ENCODE peak calls at places on chromosome 18, in eight cellular contexts. E, W, T, C, K, R, G and O are unnamed samples.

GRCh38 chr18:49028801-49029506 is 78.2 kb upstream of the SMAD7 start:
- DNase-seq in E (no peak), W (no peak), T (no peak), C (no peak), K (no peak), R (no peak), G (no peak), O (no peak)

GRCh38 chr18:63970803-63971191 is 916 bp downstream of the SERPINB8 start:
- DNase-seq in E (peak), W (no peak), T (no peak), C (no peak), K (no peak), R (no peak), G (peak), O (no peak)

GRCh38 chr18:48109961-48110493 is 179.6 kb upstream of the SMAD2 start:
- DNase-seq in E (no peak), W (no peak), T (no peak), C (no peak), K (no peak), R (no peak), G (no peak), O (no peak)

GRCh38 chr18:25834061-25834460 is 256.4 kb downstream of the SS18 start:
- DNase-seq in E (no peak), W (no peak), T (no peak), C (no peak), K (no peak), R (no peak), G (no peak), O (no peak)

GRCh38 chr18:69490813-69491212 is 90.1 kb downstream of the DOK6 start:
- DNase-seq in E (no peak), W (no peak), T (no peak), C (no peak), K (no peak), R (no peak), G (no peak), O (no peak)

GRCh38 chr18:49858309-49859005 is 45.1 kb upstream of the ACAA2 start:
- DNase-seq in E (peak), W (peak), T (peak), C (no peak), K (peak), R (peak), G (peak), O (peak)

GRCh38 chr18:31039426-31039825 is 3.1 kb downstream of the DSC3 start:
- DNase-seq in E (no peak), W (no peak), T (no peak), C (no peak), K (no peak), R (no peak), G (no peak), O (no peak)

GRCh38 chr18:43486462-43486861 is 209.2 kb upstream of the SYT4 start:
- DNase-seq in E (peak), W (no peak), T (no peak), C (no peak), K (peak), R (peak), G (no peak), O (no peak)

GRCh38 chr18:79388043-79388442 is 7.7 kb upstream of the NFATC1 start:
- DNase-seq in E (no peak), W (no peak), T (peak), C (no peak), K (no peak), R (no peak), G (peak), O (no peak)

GRCh38 chr18:28485210-28485801 is 308.4 kb upstream of the CDH2 start:
- DNase-seq in E (no peak), W (no peak), T (no peak), C (no peak), K (no peak), R (no peak), G (no peak), O (no peak)

GRCh38 chr18:36942264-36942663 is 113.3 kb downstream of the KIAA1328 start:
- DNase-seq in E (peak), W (no peak), T (no peak), C (no peak), K (no peak), R (peak), G (no peak), O (no peak)

GRCh38 chr18:41745166-41746049 is 209.6 kb upstream of the PIK3C3 start:
- DNase-seq in E (peak), W (no peak), T (no peak), C (no peak), K (peak), R (peak), G (no peak), O (no peak)

GRCh38 chr18:36340232-36340631 is 42.7 kb downstream of the FHOD3 start:
- DNase-seq in E (no peak), W (no peak), T (no peak), C (no peak), K (no peak), R (no peak), G (no peak), O (no peak)

GRCh38 chr18:58023108-58023507 is 20.9 kb upstream of the NEDD4L start:
- DNase-seq in E (no peak), W (no peak), T (no peak), C (no peak), K (no peak), R (no peak), G (no peak), O (no peak)

GRCh38 chr18:79798346-79798998 is 734 bp downstream of the KCNG2 start:
- DNase-seq in E (no peak), W (no peak), T (no peak), C (no peak), K (no peak), R (no peak), G (peak), O (no peak)

GRCh38 chr18:45107425-45107824 is 426.7 kb downstream of the SETBP1 start:
- DNase-seq in E (no peak), W (no peak), T (no peak), C (no peak), K (no peak), R (no peak), G (no peak), O (no peak)

GRCh38 chr18:5393779-5394178 is 98.3 kb upstream of the ZBTB14 start:
- DNase-seq in E (no peak), W (no peak), T (no peak), C (no peak), K (no peak), R (no peak), G (no peak), O (no peak)

GRCh38 chr18:34595673-34596072 is 114.4 kb upstream of the DTNA start:
- DNase-seq in E (no peak), W (no peak), T (peak), C (no peak), K (no peak), R (peak), G (no peak), O (no peak)

GRCh38 chr18:73150199-73150598 is 282.4 kb upstream of the NETO1 start:
- DNase-seq in E (no peak), W (no peak), T (no peak), C (no peak), K (no peak), R (no peak), G (no peak), O (no peak)

GRCh38 chr18:44309185-44309584 is 371.5 kb upstream of the SETBP1 start:
- DNase-seq in E (no peak), W (no peak), T (no peak), C (no peak), K (no peak), R (no peak), G (no peak), O (no peak)

GRCh38 chr18:36526611-36527010 is 229.1 kb downstream of the FHOD3 start:
- DNase-seq in E (no peak), W (no peak), T (no peak), C (no peak), K (no peak), R (no peak), G (no peak), O (no peak)

GRCh38 chr18:33944493-33944892 is 280.2 kb downstream of the NOL4 start:
- DNase-seq in E (no peak), W (no peak), T (no peak), C (no peak), K (no peak), R (no peak), G (no peak), O (no peak)

GRCh38 chr18:44852818-44853217 is 172.1 kb downstream of the SETBP1 start:
- DNase-seq in E (peak), W (no peak), T (peak), C (no peak), K (peak), R (no peak), G (no peak), O (no peak)

GRCh38 chr18:46320928-46321855 is 217.0 kb downstream of the HAUS1 start:
- DNase-seq in E (no peak), W (no peak), T (no peak), C (no peak), K (no peak), R (no peak), G (no peak), O (no peak)

GRCh38 chr18:269480-270090 is 1.7 kb upstream of the THOC1 start:
- DNase-seq in E (no peak), W (no peak), T (no peak), C (no peak), K (no peak), R (no peak), G (no peak), O (no peak)

GRCh38 chr18:267380-267687 is 513 bp downstream of the THOC1 start:
- DNase-seq in E (peak), W (no peak), T (no peak), C (no peak), K (peak), R (peak), G (no peak), O (no peak)

GRCh38 chr18:273525-273924 is 5.7 kb upstream of the THOC1 start:
- DNase-seq in E (no peak), W (no peak), T (no peak), C (no peak), K (no peak), R (no peak), G (no peak), O (no peak)

GRCh38 chr18:272650-273049 is 4.8 kb upstream of the THOC1 start:
- DNase-seq in E (no peak), W (no peak), T (no peak), C (no peak), K (no peak), R (no peak), G (no peak), O (no peak)

DNA sequence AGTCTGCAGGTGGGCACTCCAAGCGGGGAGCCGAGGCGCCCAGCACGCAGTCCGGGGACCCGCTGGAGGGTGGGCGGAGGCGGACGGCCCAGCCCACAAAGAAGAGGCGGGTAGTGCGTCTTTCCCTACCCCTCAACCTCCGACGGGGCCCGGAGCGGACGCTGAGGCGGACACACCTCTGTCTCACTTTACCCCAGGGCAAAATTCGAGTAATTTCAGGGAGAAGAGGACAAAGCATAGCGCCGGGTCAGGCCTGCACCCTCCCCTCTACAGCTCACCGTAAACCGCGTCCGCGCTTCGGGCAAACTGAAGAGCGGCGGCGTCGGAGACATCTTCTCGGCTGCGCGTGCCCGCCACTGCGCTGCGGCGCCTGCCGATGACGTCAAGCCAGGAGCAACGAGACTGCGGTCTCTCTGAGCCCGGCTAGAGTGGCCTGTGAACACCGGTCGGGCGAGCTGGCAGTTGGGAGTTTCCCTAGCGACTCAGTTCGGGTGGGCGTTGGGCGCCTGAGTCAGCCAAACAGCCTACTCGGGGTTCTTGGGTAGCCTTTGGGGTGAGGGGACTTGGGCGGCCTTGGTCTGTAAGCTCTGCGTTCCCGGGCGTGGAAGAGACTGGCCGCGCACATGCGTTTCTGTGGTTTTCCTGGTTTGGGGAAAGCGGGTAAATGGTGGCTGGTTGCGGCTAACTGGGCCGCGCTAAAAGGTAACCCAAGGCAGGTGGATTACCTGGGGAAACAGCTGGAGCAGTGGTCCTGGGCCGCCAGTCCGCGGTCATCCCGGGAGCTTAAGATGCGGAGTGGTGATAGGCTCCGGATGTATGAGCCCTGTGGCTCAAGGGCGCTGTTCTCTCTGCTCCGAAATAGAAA is at the start of gene THOC1:
- DNase-seq in E (peak), W (peak), T (peak), C (peak), K (peak), R (peak), G (peak), O (peak)
- TF ChIP-seq CTCF in E (no peak), W (no peak), T (no peak), C (no peak), K (no peak), R (no peak), G (no peak), O (no peak)

GRCh38 chr18:62324917-62325805 is at the start of gene TNFRSF11A:
- DNase-seq in E (peak), W (peak), T (no peak), C (no peak), K (peak), R (peak), G (no peak), O (no peak)
- TF ChIP-seq CTCF in E (peak), W (peak), T (no peak), C (no peak), K (no peak), R (peak), G (no peak), O (no peak)

GRCh38 chr18:10787293-10787901 is 261.6 kb downstream of the NAPG start:
- DNase-seq in E (peak), W (peak), T (no peak), C (peak), K (peak), R (peak), G (peak), O (peak)
- TF ChIP-seq CTCF in E (peak), W (peak), T (no peak), C (peak), K (peak), R (peak), G (peak), O (no peak)

DNA sequence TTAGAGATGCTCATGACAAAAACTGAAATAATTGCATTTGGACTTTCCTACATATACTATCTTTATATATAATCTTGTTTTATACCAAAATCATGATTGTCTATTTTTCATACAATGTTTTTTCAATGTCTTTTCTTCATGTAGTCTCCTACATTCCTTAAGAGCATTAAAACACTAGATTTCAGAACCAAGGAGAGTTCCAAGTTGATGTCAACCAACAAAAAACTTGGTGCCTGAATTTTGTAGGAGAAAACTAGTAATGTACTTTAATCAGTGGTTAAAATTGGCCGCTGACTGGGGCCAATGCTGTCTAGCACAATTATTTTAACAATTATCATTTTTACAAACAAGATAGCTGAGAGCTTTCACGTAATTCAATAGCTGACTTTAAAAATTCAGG is 678.8 kb downstream of the DCC start:
- DNase-seq in E (peak), W (no peak), T (no peak), C (no peak), K (no peak), R (no peak), G (no peak), O (no peak)
- TF ChIP-seq CTCF in E (no peak), W (no peak), T (no peak), C (no peak), K (no peak), R (no peak), G (no peak), O (no peak)

DNA sequence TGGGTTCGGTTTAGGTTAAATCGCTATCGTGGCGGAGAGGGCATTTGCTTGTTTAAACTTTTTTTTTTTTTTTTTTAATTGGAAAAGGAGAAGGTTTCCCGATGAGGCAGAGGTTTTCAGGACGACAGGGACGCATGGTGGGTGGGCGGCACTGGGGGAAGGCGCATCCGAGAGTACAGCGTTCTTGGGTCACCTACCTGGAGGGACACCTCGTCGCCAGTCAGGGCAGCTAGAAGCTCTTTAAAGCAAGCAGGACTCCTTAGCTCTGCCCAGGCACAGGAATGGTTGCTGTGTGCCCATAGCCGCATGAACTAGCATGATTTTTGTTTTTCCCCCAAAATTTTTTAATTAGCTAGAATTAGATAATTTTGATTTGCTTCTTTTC is 444 bp downstream of the LDLRAD4 start:
- DNase-seq in E (no peak), W (no peak), T (no peak), C (no peak), K (no peak), R (no peak), G (no peak), O (no peak)
- TF ChIP-seq CTCF in E (no peak), W (no peak), T (no peak), C (no peak), K (no peak), R (no peak), G (no peak), O (no peak)

GRCh38 chr18:11246883-11247282 is 97.5 kb upstream of the PIEZO2 start:
- DNase-seq in E (no peak), W (no peak), T (no peak), C (no peak), K (no peak), R (no peak), G (no peak), O (no peak)
- TF ChIP-seq CTCF in E (no peak), W (no peak), T (no peak), C (no peak), K (no peak), R (no peak), G (no peak), O (no peak)

GRCh38 chr18:61543518-61543917 is 210.3 kb downstream of the CDH20 start:
- DNase-seq in E (no peak), W (no peak), T (no peak), C (no peak), K (no peak), R (no peak), G (no peak), O (no peak)

GRCh38 chr18:61542596-61542995 is 209.4 kb downstream of the CDH20 start:
- DNase-seq in E (no peak), W (no peak), T (no peak), C (no peak), K (no peak), R (no peak), G (no peak), O (no peak)

GRCh38 chr18:61544178-61544577 is 210.9 kb downstream of the CDH20 start:
- DNase-seq in E (peak), W (no peak), T (no peak), C (no peak), K (no peak), R (no peak), G (no peak), O (no peak)

GRCh38 chr18:61545281-61546245 is 212.3 kb downstream of the CDH20 start:
- DNase-seq in E (no peak), W (no peak), T (no peak), C (no peak), K (no peak), R (no peak), G (no peak), O (no peak)

DNA sequence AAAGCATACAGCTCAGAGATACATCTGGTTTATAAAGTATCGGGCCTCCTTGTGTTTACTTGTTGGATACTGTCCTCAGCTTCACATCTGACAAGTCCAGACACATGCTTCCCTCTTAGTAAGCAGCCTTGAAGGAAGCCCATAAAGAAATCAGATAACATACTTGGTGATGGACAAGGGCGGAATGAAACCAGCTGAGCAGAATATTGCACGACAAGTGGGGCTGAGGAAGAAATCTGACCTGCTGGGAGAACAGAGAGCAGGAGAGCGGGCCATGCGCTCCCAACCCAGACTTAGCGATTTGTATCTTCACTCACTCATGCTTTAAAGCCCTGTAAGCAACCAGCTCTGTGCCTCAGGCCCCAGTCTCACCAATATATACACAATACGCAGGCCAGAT is 208.4 kb downstream of the CDH20 start:
- DNase-seq in E (no peak), W (no peak), T (no peak), C (no peak), K (no peak), R (no peak), G (no peak), O (no peak)
- TF ChIP-seq CTCF in E (no peak), W (no peak), T (no peak), C (no peak), K (no peak), R (no peak), G (no peak), O (no peak)

GRCh38 chr18:65936678-65937077 is 185.9 kb downstream of the CDH7 start:
- DNase-seq in E (no peak), W (no peak), T (no peak), C (no peak), K (no peak), R (no peak), G (no peak), O (no peak)
- TF ChIP-seq CTCF in E (no peak), W (no peak), T (no peak), C (no peak), K (no peak), R (no peak), G (no peak), O (no peak)

GRCh38 chr18:70663141-70663540 is 374.3 kb downstream of the SOCS6 start:
- DNase-seq in E (no peak), W (no peak), T (no peak), C (no peak), K (no peak), R (no peak), G (no peak), O (no peak)

GRCh38 chr18:70662588-70662987 is 373.7 kb downstream of the SOCS6 start:
- DNase-seq in E (no peak), W (no peak), T (no peak), C (no peak), K (no peak), R (no peak), G (no peak), O (no peak)

GRCh38 chr18:70671889-70672551 is 383.2 kb downstream of the SOCS6 start:
- DNase-seq in E (no peak), W (no peak), T (no peak), C (no peak), K (no peak), R (no peak), G (no peak), O (no peak)

GRCh38 chr18:70672581-70672980 is 383.7 kb downstream of the SOCS6 start:
- DNase-seq in E (no peak), W (no peak), T (no peak), C (no peak), K (no peak), R (no peak), G (no peak), O (no peak)

GRCh38 chr18:70666936-70667335 is 378.1 kb downstream of the SOCS6 start:
- DNase-seq in E (no peak), W (no peak), T (no peak), C (no peak), K (no peak), R (no peak), G (no peak), O (no peak)
- TF ChIP-seq CTCF in E (no peak), W (no peak), T (no peak), C (no peak), K (no peak), R (no peak), G (no peak), O (no peak)